ENCODE peak calls at places on chromosomes 7 and 10, in nine cellular contexts. Y is PC-9, P is spleen, E is progenitor cell of endocrine pancreas, M is foreskin fibroblast, K is mesenchymal stem cell, T is HEK293T, D is memory B cell, H is C1 segment of cervical spinal cord. Q is an unnamed sample.

GRCh38 chr7:84663224-84663623 is 468.6 kb upstream of the SEMA3A start:
- DNase-seq in T (no peak), M (no peak), K (no peak), D (no peak), H (no peak), P (no peak), E (no peak), Y (no peak), Q (no peak)

GRCh38 chr7:50970092-50970491 is 187.4 kb upstream of the GRB10 start:
- DNase-seq in Y (peak; percentile 27), M (no peak), P (no peak), D (no peak), H (no peak), T (no peak), K (no peak), E (no peak), Q (no peak)

GRCh38 chr10:3902054-3902808 is 117.2 kb upstream of the KLF6 start:
- DNase-seq in M (no peak), H (no peak), T (no peak), D (peak; percentile 41), E (no peak), Y (no peak), K (peak; percentile 83), P (peak; percentile 88), Q (no peak)

GRCh38 chr7:30445770-30446169 is 32.8 kb downstream of the NOD1 start:
- DNase-seq in H (no peak), T (peak; percentile 72), D (peak; percentile 68), E (no peak), K (peak; percentile 58), Y (no peak), M (no peak), P (peak; percentile 95), Q (no peak)

GRCh38 chr7:104089061-104089460 is 99.6 kb upstream of the RELN start:
- DNase-seq in E (no peak), T (no peak), M (no peak), Y (no peak), P (no peak), H (no peak), K (no peak), D (no peak), Q (no peak)

GRCh38 chr10:86355571-86356038 is 11.0 kb downstream of the GRID1 start:
- DNase-seq in P (peak; percentile 78), K (no peak), M (no peak), E (no peak), D (no peak), T (no peak), H (no peak), Y (no peak), Q (no peak)

GRCh38 chr7:120959929-120960484 is 9.4 kb downstream of the ING3 start:
- DNase-seq in D (no peak), K (no peak), P (no peak), Y (no peak), T (no peak), M (no peak), E (no peak), H (no peak), Q (no peak)

GRCh38 chr10:78684954-78685353 is 383.8 kb upstream of the ZMIZ1 start:
- DNase-seq in P (no peak), T (no peak), E (no peak), Y (no peak), H (no peak), M (no peak), D (no peak), K (no peak), Q (no peak)

GRCh38 chr10:96285331-96285752 is 14.0 kb upstream of the BLNK start:
- DNase-seq in D (no peak), P (no peak), M (no peak), E (no peak), K (no peak), H (no peak), T (no peak), Y (no peak), Q (no peak)

GRCh38 chr10:101867931-101868330 is 24.3 kb upstream of the KCNIP2 start:
- DNase-seq in Y (no peak), E (no peak), P (no peak), M (peak; percentile 24), K (no peak), H (no peak), D (no peak), T (no peak), Q (no peak)

GRCh38 chr7:102069913-102070629 is 216.6 kb upstream of the SH2B2 start:
- DNase-seq in M (no peak), E (no peak), P (no peak), K (no peak), D (no peak), T (no peak), Y (no peak), H (no peak), Q (no peak)

GRCh38 chr7:45215611-45216062 is 58.0 kb downstream of the RAMP3 start:
- DNase-seq in M (no peak), K (no peak), Y (no peak), T (no peak), E (no peak), H (no peak), D (no peak), P (no peak), Q (no peak)

GRCh38 chr7:33539198-33539597 is 366.1 kb upstream of the BMPER start:
- DNase-seq in E (no peak), M (no peak), T (no peak), P (no peak), H (no peak), K (no peak), D (peak; percentile 11), Y (no peak), Q (no peak)

GRCh38 chr7:151869968-151870918 is 6.7 kb downstream of the PRKAG2 start:
- DNase-seq in K (no peak), P (peak; percentile 72), E (no peak), T (no peak), M (no peak), H (no peak), Y (no peak), D (no peak), Q (no peak)

GRCh38 chr10:103590744-103591291 is 97.3 kb downstream of the NEURL1 start:
- DNase-seq in H (no peak), D (no peak), P (no peak), K (no peak), E (no peak), Y (no peak), T (no peak), M (no peak), Q (no peak)

GRCh38 chr10:89535185-89536012 is at the start of gene SLC16A12:
- DNase-seq in H (no peak), E (peak; percentile 66), Y (no peak), K (peak; percentile 33), M (no peak), T (peak; percentile 43), P (no peak), D (no peak), Q (peak; percentile 37)

GRCh38 chr10:90967865-90968264 is 47.0 kb upstream of the ANKRD1 start:
- DNase-seq in T (no peak), Y (no peak), D (no peak), E (no peak), P (no peak), K (no peak), M (no peak), H (no peak), Q (no peak)

GRCh38 chr10:69483988-69484387 is 32.7 kb downstream of the TSPAN15 start:
- DNase-seq in Y (no peak), D (no peak), K (peak; percentile 45), E (no peak), H (no peak), P (no peak), T (no peak), M (no peak), Q (peak; percentile 22)

GRCh38 chr10:90742189-90742588 is 115.7 kb downstream of the HTR7 start:
- DNase-seq in Y (no peak), K (peak; percentile 48), D (no peak), T (no peak), H (no peak), M (peak; percentile 75), E (no peak), P (no peak), Q (no peak)

GRCh38 chr7:124765401-124766352 is at the start of gene GPR37:
- DNase-seq in T (peak; percentile 71), E (peak; percentile 54), M (peak; percentile 76), P (peak; percentile 73), K (peak; percentile 95), H (no peak), D (no peak), Y (peak; percentile 87), Q (peak; percentile 78)

GRCh38 chr10:49743464-49744075 is 18.6 kb downstream of the OGDHL start:
- DNase-seq in P (peak; percentile 57), H (no peak), D (no peak), M (no peak), E (no peak), T (no peak), K (no peak), Y (no peak), Q (no peak)

GRCh38 chr10:43078986-43079273 is 2.1 kb downstream of the RET start:
- DNase-seq in T (peak; percentile 60), E (peak; percentile 51), H (no peak), K (no peak), D (no peak), Y (peak; percentile 38), M (no peak), P (no peak), Q (no peak)

GRCh38 chr7:132242192-132242812 is 334.0 kb downstream of the PLXNA4 start:
- DNase-seq in P (no peak), T (peak; percentile 58), K (no peak), E (no peak), M (no peak), D (no peak), H (no peak), Y (no peak), Q (no peak)

GRCh38 chr10:68517188-68517587 is 10.1 kb downstream of the SLC25A16 start:
- DNase-seq in P (no peak), Y (no peak), E (no peak), H (no peak), K (no peak), M (no peak), D (no peak), T (no peak), Q (no peak)

GRCh38 chr7:121608785-121609184 is 212.7 kb upstream of the FAM3C start:
- DNase-seq in H (no peak), T (no peak), E (no peak), P (no peak), M (no peak), K (no peak), Y (no peak), D (no peak), Q (no peak)

GRCh38 chr10:104299031-104299904 is 30.3 kb downstream of the GSTO2 start:
- DNase-seq in D (no peak), M (peak; percentile 76), H (no peak), E (no peak), T (no peak), K (no peak), Y (no peak), P (no peak), Q (no peak)

GRCh38 chr7:2527505-2528464 is 8.2 kb downstream of the LFNG start:
- DNase-seq in K (peak; percentile 75), D (peak; percentile 16), T (no peak), P (peak; percentile 80), E (no peak), M (peak; percentile 66), H (no peak), Y (peak; percentile 83), Q (peak; percentile 79)